ENCODE peak calls at places on chromosomes 1 and 21, in seven cellular contexts. N is stimulated activated CD4-positive, alpha-beta T cell treated with anti-CD3 and anti-CD28 coated beads, Interleukin-4, amount 100 ng/mL, for 4 hours; X is left ventricle myocardium inferior; V is left lung; Y is adrenal gland; W is GM19239; Z is retinal pigment epithelial cell. O is an unnamed sample.
A peak's percentile ranks its signal among the peaks of the same experiment; 100 is the strongest.

GRCh38 chr1:56798053-56798471 is 21.1 kb downstream of the FYB2 start:
- DNase-seq in N (no peak), X (no peak), V (no peak), Y (no peak), W (no peak), Z (no peak), O (peak; percentile 22)

GRCh38 chr1:220843481-220844011 is 35.7 kb upstream of the HLX start:
- DNase-seq in N (no peak), X (peak; percentile 32), V (no peak), Y (peak; percentile 35), W (no peak), Z (no peak), O (peak; percentile 39)

GRCh38 chr1:92877792-92878191 is 46.0 kb downstream of the RPL5 start:
- DNase-seq in N (no peak), X (no peak), V (no peak), Y (no peak), W (no peak), Z (no peak), O (peak; percentile 51)

GRCh38 chr1:214989341-214989740 is 93.2 kb upstream of the KCNK2 start:
- DNase-seq in N (no peak), X (no peak), V (no peak), Y (no peak), W (no peak), Z (no peak), O (peak; percentile 59)

GRCh38 chr1:21623411-21623961 is 45.7 kb downstream of the RAP1GAP start:
- DNase-seq in N (no peak), X (no peak), V (no peak), Y (no peak), W (no peak), Z (no peak), O (no peak)

GRCh38 chr1:182724215-182724614 is 39.8 kb upstream of the RGS8 start:
- DNase-seq in N (no peak), X (no peak), V (no peak), Y (no peak), W (no peak), Z (no peak), O (peak; percentile 7)

GRCh38 chr1:228804640-228805413 is 69.5 kb downstream of the RHOU start:
- DNase-seq in N (no peak), X (no peak), V (no peak), Y (no peak), W (peak; percentile 14), Z (no peak), O (no peak)

GRCh38 chr1:223143760-223144248 is 756 bp upstream of the TLR5 start:
- DNase-seq in N (peak; percentile 39), X (peak; percentile 24), V (peak; percentile 80), Y (peak; percentile 29), W (no peak), Z (no peak), O (no peak)

GRCh38 chr1:36106269-36106668 is 17.6 kb downstream of the ADPRS start:
- DNase-seq in N (no peak), X (no peak), V (no peak), Y (no peak), W (no peak), Z (no peak), O (no peak)

GRCh38 chr1:89125571-89126233 is at the start of gene GBP2:
- DNase-seq in N (peak; percentile 35), X (no peak), V (no peak), Y (no peak), W (peak; percentile 28), Z (peak; percentile 52), O (peak; percentile 86)

GRCh38 chr1:76285578-76286135 is 211.1 kb downstream of the ST6GALNAC3 start:
- DNase-seq in N (peak; percentile 33), X (no peak), V (no peak), Y (no peak), W (no peak), Z (no peak), O (no peak)

GRCh38 chr1:48294656-48295055 is 72.1 kb downstream of the SLC5A9 start:
- DNase-seq in N (no peak), X (no peak), V (no peak), Y (no peak), W (no peak), Z (no peak), O (peak; percentile 2)

GRCh38 chr1:109994654-109995053 is 10.1 kb downstream of the AHCYL1 start:
- DNase-seq in N (no peak), X (no peak), V (no peak), Y (no peak), W (no peak), Z (no peak), O (no peak)

GRCh38 chr1:164983023-164983650 is 373.4 kb downstream of the LMX1A start:
- DNase-seq in N (no peak), X (no peak), V (no peak), Y (no peak), W (no peak), Z (no peak), O (no peak)

GRCh38 chr1:84078108-84078823 is 65.8 kb upstream of the PRKACB start:
- DNase-seq in N (no peak), X (no peak), V (peak; percentile 83), Y (peak; percentile 51), W (peak; percentile 14), Z (no peak), O (peak; percentile 31)

GRCh38 chr1:111252786-111253185 is 25.3 kb downstream of the CHI3L2 start:
- DNase-seq in N (no peak), X (no peak), V (no peak), Y (no peak), W (no peak), Z (no peak), O (no peak)

GRCh38 chr21:45138199-45139002 is 64.0 kb downstream of the ADARB1 start:
- DNase-seq in N (peak; percentile 54), X (peak; percentile 59), V (peak; percentile 87), Y (peak; percentile 82), W (peak; percentile 41), Z (no peak), O (peak; percentile 73)

GRCh38 chr1:11541236-11541635 is 62.3 kb downstream of the DISP3 start:
- DNase-seq in N (no peak), X (no peak), V (peak; percentile 47), Y (no peak), W (no peak), Z (no peak), O (no peak)

GRCh38 chr1:34603594-34603993 is 151.3 kb upstream of the GJB5 start:
- DNase-seq in N (no peak), X (no peak), V (no peak), Y (no peak), W (no peak), Z (no peak), O (no peak)

GRCh38 chr1:8876099-8876496 is 2.4 kb downstream of the ENO1 start:
- DNase-seq in N (no peak), X (no peak), V (no peak), Y (no peak), W (no peak), Z (no peak), O (no peak)